ENCODE peak calls at places on chromosomes 6 and 20, in ten cellular contexts. One of them, this sample, is unnamed.

GRCh38 chr6:90160013-90160412 is 136.6 kb downstream of the BACH2 start:
- DNase-seq in psoas muscle: no peak
- DNase-seq in AG10803: no peak
- DNase-seq in cardiac muscle cell: no peak
- DNase-seq in HFF-Myc: no peak
- DNase-seq in body of pancreas: no peak
- DNase-seq in tibial nerve: no peak
- DNase-seq in IMR-90: no peak
- DNase-seq in astrocyte of the cerebellum: no peak
- DNase-seq in suprapubic skin: no peak
- DNase-seq in this sample: no peak

GRCh38 chr6:126180585-126180984 is 159.3 kb upstream of the CENPW start:
- DNase-seq in psoas muscle: no peak
- DNase-seq in AG10803: peak
- DNase-seq in cardiac muscle cell: peak
- DNase-seq in HFF-Myc: peak
- DNase-seq in body of pancreas: no peak
- DNase-seq in tibial nerve: no peak
- DNase-seq in IMR-90: peak
- DNase-seq in astrocyte of the cerebellum: peak
- DNase-seq in suprapubic skin: no peak
- DNase-seq in this sample: peak

GRCh38 chr20:62359491-62360121 is 7.5 kb downstream of the LAMA5 start:
- DNase-seq in psoas muscle: peak
- DNase-seq in AG10803: no peak
- DNase-seq in cardiac muscle cell: peak
- DNase-seq in HFF-Myc: no peak
- DNase-seq in body of pancreas: no peak
- DNase-seq in tibial nerve: no peak
- DNase-seq in IMR-90: no peak
- DNase-seq in astrocyte of the cerebellum: no peak
- DNase-seq in suprapubic skin: peak
- DNase-seq in this sample: peak

GRCh38 chr6:160071805-160072687 is 49.6 kb upstream of the SLC22A1 start:
- DNase-seq in psoas muscle: no peak
- DNase-seq in AG10803: peak
- DNase-seq in cardiac muscle cell: peak
- DNase-seq in HFF-Myc: no peak
- DNase-seq in body of pancreas: no peak
- DNase-seq in tibial nerve: no peak
- DNase-seq in IMR-90: no peak
- DNase-seq in astrocyte of the cerebellum: no peak
- DNase-seq in suprapubic skin: no peak
- DNase-seq in this sample: no peak

GRCh38 chr6:38179794-38180430 is 360.4 kb downstream of the ZFAND3 start:
- DNase-seq in psoas muscle: no peak
- DNase-seq in AG10803: no peak
- DNase-seq in cardiac muscle cell: no peak
- DNase-seq in HFF-Myc: no peak
- DNase-seq in body of pancreas: no peak
- DNase-seq in tibial nerve: no peak
- DNase-seq in IMR-90: no peak
- DNase-seq in astrocyte of the cerebellum: no peak
- DNase-seq in suprapubic skin: no peak
- DNase-seq in this sample: no peak

GRCh38 chr6:101391772-101392560 is 1.5 kb upstream of the GRIK2 start:
- DNase-seq in psoas muscle: no peak
- DNase-seq in AG10803: peak
- DNase-seq in cardiac muscle cell: no peak
- DNase-seq in HFF-Myc: no peak
- DNase-seq in body of pancreas: no peak
- DNase-seq in tibial nerve: peak
- DNase-seq in IMR-90: no peak
- DNase-seq in astrocyte of the cerebellum: no peak
- DNase-seq in suprapubic skin: no peak
- DNase-seq in this sample: no peak

GRCh38 chr20:47071646-47072185 is 177.1 kb downstream of the EYA2 start:
- DNase-seq in psoas muscle: no peak
- DNase-seq in AG10803: no peak
- DNase-seq in cardiac muscle cell: no peak
- DNase-seq in HFF-Myc: no peak
- DNase-seq in body of pancreas: no peak
- DNase-seq in tibial nerve: no peak
- DNase-seq in IMR-90: no peak
- DNase-seq in astrocyte of the cerebellum: no peak
- DNase-seq in suprapubic skin: no peak
- DNase-seq in this sample: no peak

GRCh38 chr6:150212745-150213144 is 69.9 kb downstream of the PPP1R14C start:
- DNase-seq in psoas muscle: no peak
- DNase-seq in AG10803: no peak
- DNase-seq in cardiac muscle cell: no peak
- DNase-seq in HFF-Myc: no peak
- DNase-seq in body of pancreas: no peak
- DNase-seq in tibial nerve: no peak
- DNase-seq in IMR-90: peak
- DNase-seq in astrocyte of the cerebellum: no peak
- DNase-seq in suprapubic skin: no peak
- DNase-seq in this sample: no peak

GRCh38 chr20:58214310-58214709 is 14.1 kb downstream of the ANKRD60 start:
- DNase-seq in psoas muscle: no peak
- DNase-seq in AG10803: no peak
- DNase-seq in cardiac muscle cell: no peak
- DNase-seq in HFF-Myc: no peak
- DNase-seq in body of pancreas: no peak
- DNase-seq in tibial nerve: no peak
- DNase-seq in IMR-90: no peak
- DNase-seq in astrocyte of the cerebellum: no peak
- DNase-seq in suprapubic skin: no peak
- DNase-seq in this sample: no peak

GRCh38 chr20:58212636-58213035 is 15.8 kb downstream of the ANKRD60 start:
- DNase-seq in psoas muscle: no peak
- DNase-seq in AG10803: no peak
- DNase-seq in cardiac muscle cell: no peak
- DNase-seq in HFF-Myc: no peak
- DNase-seq in body of pancreas: no peak
- DNase-seq in tibial nerve: no peak
- DNase-seq in IMR-90: no peak
- DNase-seq in astrocyte of the cerebellum: no peak
- DNase-seq in suprapubic skin: no peak
- DNase-seq in this sample: no peak

GRCh38 chr20:58215116-58215515 is 13.3 kb downstream of the ANKRD60 start:
- DNase-seq in psoas muscle: no peak
- DNase-seq in AG10803: no peak
- DNase-seq in cardiac muscle cell: no peak
- DNase-seq in HFF-Myc: no peak
- DNase-seq in body of pancreas: no peak
- DNase-seq in tibial nerve: no peak
- DNase-seq in IMR-90: no peak
- DNase-seq in astrocyte of the cerebellum: no peak
- DNase-seq in suprapubic skin: no peak
- DNase-seq in this sample: no peak

GRCh38 chr20:58213716-58214115 is 14.7 kb downstream of the ANKRD60 start:
- DNase-seq in psoas muscle: no peak
- DNase-seq in AG10803: no peak
- DNase-seq in cardiac muscle cell: no peak
- DNase-seq in HFF-Myc: no peak
- DNase-seq in body of pancreas: no peak
- DNase-seq in tibial nerve: no peak
- DNase-seq in IMR-90: no peak
- DNase-seq in astrocyte of the cerebellum: no peak
- DNase-seq in suprapubic skin: no peak
- DNase-seq in this sample: no peak

DNA sequence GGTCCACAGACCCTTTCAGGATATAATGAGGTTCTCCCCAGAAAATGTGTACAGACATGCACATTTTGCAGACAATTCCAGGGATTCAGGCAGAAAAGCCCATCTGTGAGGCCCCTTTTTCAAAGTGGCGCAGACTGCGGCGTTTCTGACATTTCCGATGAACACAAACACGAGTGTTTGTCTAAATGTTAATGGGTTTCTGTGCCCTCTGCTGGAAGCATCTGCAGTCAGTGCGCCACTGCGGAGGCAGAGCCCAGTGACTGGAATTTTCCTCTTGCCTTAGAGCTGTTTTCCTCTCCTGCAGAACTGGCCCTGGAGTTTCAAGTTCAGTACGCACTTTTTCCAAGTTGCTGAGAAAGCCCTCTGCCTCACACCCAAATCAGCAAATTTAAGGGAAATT is 15.3 kb downstream of the ANKRD60 start:
- DNase-seq in psoas muscle: no peak
- DNase-seq in AG10803: peak
- DNase-seq in cardiac muscle cell: no peak
- DNase-seq in HFF-Myc: no peak
- DNase-seq in body of pancreas: peak
- DNase-seq in tibial nerve: no peak
- DNase-seq in IMR-90: no peak
- DNase-seq in astrocyte of the cerebellum: no peak
- DNase-seq in suprapubic skin: no peak
- DNase-seq in this sample: no peak
- TF ChIP-seq CTCF in psoas muscle: no peak
- TF ChIP-seq CTCF in AG10803: peak
- TF ChIP-seq CTCF in cardiac muscle cell: no peak
- TF ChIP-seq CTCF in HFF-Myc: peak
- TF ChIP-seq CTCF in body of pancreas: no peak
- TF ChIP-seq CTCF in tibial nerve: peak
- TF ChIP-seq CTCF in IMR-90: peak
- TF ChIP-seq CTCF in astrocyte of the cerebellum: no peak
- TF ChIP-seq CTCF in suprapubic skin: no peak
- TF ChIP-seq CTCF in this sample: peak

GRCh38 chr6:25138024-25138696 is 141.0 kb upstream of the CARMIL1 start:
- DNase-seq in psoas muscle: peak
- DNase-seq in AG10803: peak
- DNase-seq in cardiac muscle cell: peak
- DNase-seq in HFF-Myc: peak
- DNase-seq in body of pancreas: peak
- DNase-seq in tibial nerve: no peak
- DNase-seq in IMR-90: peak
- DNase-seq in astrocyte of the cerebellum: no peak
- DNase-seq in suprapubic skin: no peak
- DNase-seq in this sample: peak

GRCh38 chr6:25142506-25142905 is 136.7 kb upstream of the CARMIL1 start:
- DNase-seq in psoas muscle: no peak
- DNase-seq in AG10803: peak
- DNase-seq in cardiac muscle cell: no peak
- DNase-seq in HFF-Myc: no peak
- DNase-seq in body of pancreas: no peak
- DNase-seq in tibial nerve: no peak
- DNase-seq in IMR-90: no peak
- DNase-seq in astrocyte of the cerebellum: no peak
- DNase-seq in suprapubic skin: no peak
- DNase-seq in this sample: no peak

GRCh38 chr6:25137497-25137896 is 141.7 kb upstream of the CARMIL1 start:
- DNase-seq in psoas muscle: no peak
- DNase-seq in AG10803: peak
- DNase-seq in cardiac muscle cell: peak
- DNase-seq in HFF-Myc: no peak
- DNase-seq in body of pancreas: no peak
- DNase-seq in tibial nerve: no peak
- DNase-seq in IMR-90: no peak
- DNase-seq in astrocyte of the cerebellum: no peak
- DNase-seq in suprapubic skin: no peak
- DNase-seq in this sample: no peak

GRCh38 chr6:25136879-25137278 is 142.3 kb upstream of the CARMIL1 start:
- DNase-seq in psoas muscle: no peak
- DNase-seq in AG10803: peak
- DNase-seq in cardiac muscle cell: peak
- DNase-seq in HFF-Myc: no peak
- DNase-seq in body of pancreas: no peak
- DNase-seq in tibial nerve: no peak
- DNase-seq in IMR-90: no peak
- DNase-seq in astrocyte of the cerebellum: no peak
- DNase-seq in suprapubic skin: no peak
- DNase-seq in this sample: no peak

GRCh38 chr6:25138697-25139051 is 140.5 kb upstream of the CARMIL1 start:
- DNase-seq in psoas muscle: no peak
- DNase-seq in AG10803: peak
- DNase-seq in cardiac muscle cell: no peak
- DNase-seq in HFF-Myc: no peak
- DNase-seq in body of pancreas: no peak
- DNase-seq in tibial nerve: no peak
- DNase-seq in IMR-90: peak
- DNase-seq in astrocyte of the cerebellum: peak
- DNase-seq in suprapubic skin: no peak
- DNase-seq in this sample: peak
- H3K4me3 ChIP-seq in psoas muscle: peak
- H3K4me3 ChIP-seq in AG10803: peak
- H3K4me3 ChIP-seq in cardiac muscle cell: no peak
- H3K4me3 ChIP-seq in HFF-Myc: peak
- H3K4me3 ChIP-seq in body of pancreas: peak
- H3K4me3 ChIP-seq in tibial nerve: peak
- H3K4me3 ChIP-seq in IMR-90: peak
- H3K4me3 ChIP-seq in astrocyte of the cerebellum: peak
- H3K4me3 ChIP-seq in suprapubic skin: peak
- H3K4me3 ChIP-seq in this sample: peak

GRCh38 chr6:144093236-144093635 is 2.1 kb downstream of the SF3B5 start:
- DNase-seq in psoas muscle: no peak
- DNase-seq in AG10803: no peak
- DNase-seq in cardiac muscle cell: no peak
- DNase-seq in HFF-Myc: no peak
- DNase-seq in body of pancreas: no peak
- DNase-seq in tibial nerve: no peak
- DNase-seq in IMR-90: no peak
- DNase-seq in astrocyte of the cerebellum: no peak
- DNase-seq in suprapubic skin: no peak
- DNase-seq in this sample: no peak

GRCh38 chr6:144090384-144090783 is 5.0 kb downstream of the SF3B5 start:
- DNase-seq in psoas muscle: no peak
- DNase-seq in AG10803: no peak
- DNase-seq in cardiac muscle cell: no peak
- DNase-seq in HFF-Myc: no peak
- DNase-seq in body of pancreas: no peak
- DNase-seq in tibial nerve: no peak
- DNase-seq in IMR-90: no peak
- DNase-seq in astrocyte of the cerebellum: no peak
- DNase-seq in suprapubic skin: no peak
- DNase-seq in this sample: no peak

GRCh38 chr6:144083172-144083571 is 12.2 kb downstream of the SF3B5 start:
- DNase-seq in psoas muscle: no peak
- DNase-seq in AG10803: no peak
- DNase-seq in cardiac muscle cell: no peak
- DNase-seq in HFF-Myc: no peak
- DNase-seq in body of pancreas: no peak
- DNase-seq in tibial nerve: no peak
- DNase-seq in IMR-90: no peak
- DNase-seq in astrocyte of the cerebellum: no peak
- DNase-seq in suprapubic skin: no peak
- DNase-seq in this sample: no peak

GRCh38 chr6:144093658-144094057 is 1.7 kb downstream of the SF3B5 start:
- DNase-seq in psoas muscle: no peak
- DNase-seq in AG10803: no peak
- DNase-seq in cardiac muscle cell: no peak
- DNase-seq in HFF-Myc: no peak
- DNase-seq in body of pancreas: no peak
- DNase-seq in tibial nerve: no peak
- DNase-seq in IMR-90: no peak
- DNase-seq in astrocyte of the cerebellum: no peak
- DNase-seq in suprapubic skin: no peak
- DNase-seq in this sample: no peak

GRCh38 chr6:144087789-144088426 is 7.5 kb downstream of the SF3B5 start:
- DNase-seq in psoas muscle: no peak
- DNase-seq in AG10803: no peak
- DNase-seq in cardiac muscle cell: no peak
- DNase-seq in HFF-Myc: no peak
- DNase-seq in body of pancreas: no peak
- DNase-seq in tibial nerve: no peak
- DNase-seq in IMR-90: no peak
- DNase-seq in astrocyte of the cerebellum: no peak
- DNase-seq in suprapubic skin: no peak
- DNase-seq in this sample: no peak
- TF ChIP-seq CTCF in psoas muscle: no peak
- TF ChIP-seq CTCF in AG10803: no peak
- TF ChIP-seq CTCF in cardiac muscle cell: no peak
- TF ChIP-seq CTCF in HFF-Myc: peak
- TF ChIP-seq CTCF in body of pancreas: no peak
- TF ChIP-seq CTCF in tibial nerve: no peak
- TF ChIP-seq CTCF in IMR-90: no peak
- TF ChIP-seq CTCF in astrocyte of the cerebellum: no peak
- TF ChIP-seq CTCF in suprapubic skin: no peak
- TF ChIP-seq CTCF in this sample: no peak

DNA sequence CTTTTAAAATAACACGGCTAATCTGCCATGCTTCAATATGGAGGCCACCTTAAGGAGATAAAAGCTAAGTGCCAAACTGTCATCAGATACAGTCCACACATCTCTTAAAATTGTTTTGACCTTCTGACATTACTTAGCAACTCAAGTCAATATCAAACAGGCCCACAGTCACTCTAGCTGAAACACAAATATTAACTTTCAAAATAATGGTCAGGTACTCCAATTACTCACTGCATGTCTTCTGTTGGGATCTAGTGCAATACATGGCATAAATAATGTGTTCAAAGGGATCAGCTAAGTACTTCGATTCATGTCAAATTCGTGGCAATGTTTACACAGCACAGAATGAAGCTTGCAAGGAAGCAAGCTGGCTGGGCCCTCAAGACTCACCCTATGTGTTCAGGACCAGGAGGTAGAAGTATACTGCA is 133.9 kb upstream of the BEND6 start:
- DNase-seq in psoas muscle: no peak
- DNase-seq in AG10803: no peak
- DNase-seq in cardiac muscle cell: no peak
- DNase-seq in HFF-Myc: no peak
- DNase-seq in body of pancreas: no peak
- DNase-seq in tibial nerve: no peak
- DNase-seq in IMR-90: no peak
- DNase-seq in astrocyte of the cerebellum: no peak
- DNase-seq in suprapubic skin: no peak
- DNase-seq in this sample: no peak
- H3K4me3 ChIP-seq in psoas muscle: peak
- H3K4me3 ChIP-seq in AG10803: no peak
- H3K4me3 ChIP-seq in cardiac muscle cell: no peak
- H3K4me3 ChIP-seq in HFF-Myc: no peak
- H3K4me3 ChIP-seq in body of pancreas: no peak
- H3K4me3 ChIP-seq in tibial nerve: no peak
- H3K4me3 ChIP-seq in IMR-90: no peak
- H3K4me3 ChIP-seq in astrocyte of the cerebellum: no peak
- H3K4me3 ChIP-seq in suprapubic skin: no peak
- H3K4me3 ChIP-seq in this sample: no peak

This sample was measured in astrocyte of the spinal cord.